ENCODE peak calls at places on chromosomes 16 and 17, in six cellular contexts. One of them, this sample, is unnamed.

GRCh38 chr17:59375858-59376257 is 44.4 kb downstream of the YPEL2 start:
- DNase-seq in SK-N-SH: no peak
- DNase-seq in HepG2: no peak
- DNase-seq in HCT116: no peak
- DNase-seq in GM12878: peak; percentile 53
- DNase-seq in K562: no peak
- DNase-seq in this sample: no peak

GRCh38 chr16:23276821-23277220 is 25.3 kb upstream of the SCNN1B start:
- DNase-seq in HepG2: no peak
- DNase-seq in SK-N-SH: no peak
- DNase-seq in HCT116: no peak
- DNase-seq in K562: no peak
- DNase-seq in GM12878: no peak
- DNase-seq in this sample: no peak

GRCh38 chr17:6508519-6509294 is 47.6 kb downstream of the PITPNM3 start:
- DNase-seq in GM12878: no peak
- DNase-seq in HepG2: no peak
- DNase-seq in K562: no peak
- DNase-seq in HCT116: no peak
- DNase-seq in SK-N-SH: no peak
- DNase-seq in this sample: no peak

GRCh38 chr17:59155439-59156177 is at the start of gene PRR11:
- DNase-seq in GM12878: no peak
- DNase-seq in HCT116: peak; percentile 100
- DNase-seq in SK-N-SH: peak; percentile 90
- DNase-seq in K562: peak; percentile 97
- DNase-seq in HepG2: peak; percentile 100
- DNase-seq in this sample: peak; percentile 86

GRCh38 chr16:17101646-17102045 is 369.1 kb downstream of the XYLT1 start:
- DNase-seq in GM12878: no peak
- DNase-seq in K562: peak; percentile 46
- DNase-seq in HepG2: no peak
- DNase-seq in HCT116: peak; percentile 54
- DNase-seq in SK-N-SH: no peak
- DNase-seq in this sample: peak; percentile 83

GRCh38 chr16:4689864-4690704 is 3.3 kb upstream of the NUDT16L1 start:
- DNase-seq in HCT116: no peak
- DNase-seq in GM12878: no peak
- DNase-seq in SK-N-SH: peak; percentile 4
- DNase-seq in K562: no peak
- DNase-seq in HepG2: no peak
- DNase-seq in this sample: no peak

GRCh38 chr17:49242813-49243212 is 12.2 kb upstream of the PHOSPHO1 start:
- DNase-seq in HepG2: no peak
- DNase-seq in GM12878: no peak
- DNase-seq in K562: no peak
- DNase-seq in HCT116: no peak
- DNase-seq in SK-N-SH: no peak
- DNase-seq in this sample: no peak

GRCh38 chr17:27153005-27153404 is 140.9 kb upstream of the WSB1 start:
- DNase-seq in K562: peak; percentile 4
- DNase-seq in HCT116: no peak
- DNase-seq in HepG2: no peak
- DNase-seq in SK-N-SH: no peak
- DNase-seq in GM12878: no peak
- DNase-seq in this sample: no peak

GRCh38 chr17:11561702-11562101 is 36.6 kb upstream of the DNAH9 start:
- DNase-seq in HCT116: no peak
- DNase-seq in GM12878: no peak
- DNase-seq in HepG2: no peak
- DNase-seq in K562: no peak
- DNase-seq in SK-N-SH: no peak
- DNase-seq in this sample: no peak

GRCh38 chr16:23059433-23059832 is 89.8 kb downstream of the USP31 start:
- DNase-seq in SK-N-SH: no peak
- DNase-seq in HepG2: no peak
- DNase-seq in K562: no peak
- DNase-seq in GM12878: no peak
- DNase-seq in HCT116: no peak
- DNase-seq in this sample: no peak

GRCh38 chr16:56278196-56278855 is 87.0 kb downstream of the GNAO1 start:
- DNase-seq in SK-N-SH: no peak
- DNase-seq in GM12878: no peak
- DNase-seq in K562: peak; percentile 72
- DNase-seq in HepG2: no peak
- DNase-seq in HCT116: no peak
- DNase-seq in this sample: no peak

GRCh38 chr16:67562526-67562917 is at the start of gene CTCF:
- DNase-seq in HCT116: peak; percentile 50
- DNase-seq in HepG2: peak; percentile 70
- DNase-seq in SK-N-SH: peak; percentile 91
- DNase-seq in K562: peak; percentile 84
- DNase-seq in GM12878: no peak
- DNase-seq in this sample: peak; percentile 89
- TF ChIP-seq JUND in HCT116: no peak
- TF ChIP-seq JUND in HepG2: no peak
- TF ChIP-seq JUND in SK-N-SH: no peak
- TF ChIP-seq JUND in K562: no peak
- TF ChIP-seq JUND in GM12878: no peak
- TF ChIP-seq JUND in this sample: no peak

GRCh38 chr17:17675416-17675815 is 5.8 kb upstream of the RAI1 start:
- DNase-seq in HepG2: no peak
- DNase-seq in K562: no peak
- DNase-seq in HCT116: no peak
- DNase-seq in SK-N-SH: no peak
- DNase-seq in GM12878: no peak
- DNase-seq in this sample: no peak
- TF ChIP-seq JUND in HepG2: no peak
- TF ChIP-seq JUND in K562: no peak
- TF ChIP-seq JUND in HCT116: no peak
- TF ChIP-seq JUND in SK-N-SH: no peak
- TF ChIP-seq JUND in GM12878: no peak
- TF ChIP-seq JUND in this sample: no peak

GRCh38 chr16:79286646-79287423 is 313.7 kb downstream of the MAF start:
- DNase-seq in SK-N-SH: no peak
- DNase-seq in GM12878: peak; percentile 49
- DNase-seq in HepG2: no peak
- DNase-seq in K562: no peak
- DNase-seq in HCT116: no peak
- DNase-seq in this sample: no peak
- TF ChIP-seq JUND in SK-N-SH: no peak
- TF ChIP-seq JUND in GM12878: peak; percentile 73
- TF ChIP-seq JUND in HepG2: no peak
- TF ChIP-seq JUND in K562: no peak
- TF ChIP-seq JUND in HCT116: no peak
- TF ChIP-seq JUND in this sample: no peak

GRCh38 chr17:14301279-14301760 is 439 bp downstream of the HS3ST3B1 start:
- DNase-seq in GM12878: no peak
- DNase-seq in K562: peak; percentile 20
- DNase-seq in HepG2: no peak
- DNase-seq in HCT116: no peak
- DNase-seq in SK-N-SH: peak; percentile 58
- DNase-seq in this sample: no peak
- TF ChIP-seq JUND in GM12878: no peak
- TF ChIP-seq JUND in K562: no peak
- TF ChIP-seq JUND in HepG2: no peak
- TF ChIP-seq JUND in HCT116: no peak
- TF ChIP-seq JUND in SK-N-SH: no peak
- TF ChIP-seq JUND in this sample: no peak

DNA sequence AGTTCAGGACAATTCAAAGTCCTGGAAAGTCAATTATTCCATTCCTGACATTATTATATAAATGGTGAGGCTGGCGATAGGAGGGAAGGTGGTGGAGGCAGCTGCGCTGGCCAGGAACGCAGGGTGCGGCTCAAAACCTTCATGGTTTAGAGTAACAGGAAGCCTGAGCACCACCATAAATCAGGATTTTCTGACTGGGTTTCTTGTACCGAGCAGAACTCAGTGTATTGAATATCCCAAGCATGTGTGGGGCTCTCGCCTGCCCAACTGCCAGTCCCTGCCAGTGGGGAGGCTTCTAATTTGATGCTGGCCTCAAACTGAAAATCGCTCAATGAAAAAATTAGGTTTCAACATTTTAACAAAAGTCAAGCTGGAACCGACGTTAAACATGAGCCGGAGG is 300.6 kb downstream of the C16orf95 start:
- DNase-seq in HCT116: no peak
- DNase-seq in K562: no peak
- DNase-seq in HepG2: no peak
- DNase-seq in GM12878: no peak
- DNase-seq in SK-N-SH: no peak
- DNase-seq in this sample: no peak
- TF ChIP-seq JUND in HCT116: no peak
- TF ChIP-seq JUND in K562: no peak
- TF ChIP-seq JUND in HepG2: no peak
- TF ChIP-seq JUND in GM12878: no peak
- TF ChIP-seq JUND in SK-N-SH: no peak
- TF ChIP-seq JUND in this sample: no peak

DNA sequence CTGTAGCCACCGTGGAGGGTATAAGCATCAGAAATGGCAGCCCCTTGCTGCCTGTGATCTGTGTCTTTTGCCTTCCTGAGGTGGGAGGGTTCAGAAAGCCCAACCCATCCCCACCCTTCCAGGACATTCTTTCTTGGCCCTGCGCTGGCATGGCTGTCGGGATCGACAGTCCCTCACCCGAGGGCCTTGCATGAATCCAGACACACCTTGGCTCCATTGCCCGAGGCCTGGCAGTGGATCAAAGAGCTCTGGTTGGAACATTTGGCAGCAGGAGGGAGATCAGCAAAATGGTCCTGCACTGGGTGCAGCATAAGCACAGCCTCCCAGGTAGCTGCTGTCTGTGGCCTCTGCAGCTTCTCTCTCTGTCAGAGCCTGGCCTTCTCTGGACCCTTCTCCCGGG is 246.6 kb upstream of the MAF start:
- DNase-seq in K562: no peak
- DNase-seq in GM12878: no peak
- DNase-seq in HepG2: no peak
- DNase-seq in HCT116: no peak
- DNase-seq in SK-N-SH: no peak
- DNase-seq in this sample: no peak
- TF ChIP-seq JUND in K562: no peak
- TF ChIP-seq JUND in GM12878: no peak
- TF ChIP-seq JUND in HepG2: no peak
- TF ChIP-seq JUND in HCT116: no peak
- TF ChIP-seq JUND in SK-N-SH: no peak
- TF ChIP-seq JUND in this sample: no peak

DNA sequence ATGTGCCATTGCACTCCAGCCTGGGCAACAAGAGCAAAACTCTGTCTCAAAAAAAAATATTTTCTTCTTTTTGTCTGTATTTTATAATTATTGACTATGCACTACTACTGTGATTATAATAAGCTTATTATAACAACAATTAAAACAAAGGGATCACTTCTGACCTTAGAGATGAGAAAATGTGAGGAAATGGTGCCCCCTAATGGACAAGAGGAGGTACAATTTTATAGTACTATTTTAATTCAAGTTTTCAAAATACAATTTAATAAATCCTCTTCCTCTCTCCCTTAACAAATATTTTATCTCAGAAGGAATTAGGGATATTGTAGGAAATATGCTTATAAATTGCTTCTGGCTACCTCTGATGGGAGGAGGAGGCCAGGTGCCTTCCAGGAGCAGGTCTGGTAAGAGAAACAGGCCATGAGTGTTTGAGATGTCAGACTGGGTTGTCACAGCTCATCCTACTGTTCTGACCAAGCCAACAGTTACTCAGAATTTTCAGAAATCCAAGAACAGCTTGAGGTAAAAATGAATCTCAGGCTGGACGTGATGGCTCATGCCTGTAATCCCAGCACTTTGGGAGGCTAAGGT is 14.0 kb downstream of the VPS53 start:
- DNase-seq in SK-N-SH: peak; percentile 58
- DNase-seq in HCT116: peak; percentile 21
- DNase-seq in HepG2: no peak
- DNase-seq in GM12878: no peak
- DNase-seq in K562: peak; percentile 42
- DNase-seq in this sample: peak; percentile 38
- TF ChIP-seq JUND in SK-N-SH: no peak
- TF ChIP-seq JUND in HCT116: no peak
- TF ChIP-seq JUND in HepG2: no peak
- TF ChIP-seq JUND in GM12878: no peak
- TF ChIP-seq JUND in K562: no peak
- TF ChIP-seq JUND in this sample: no peak

DNA sequence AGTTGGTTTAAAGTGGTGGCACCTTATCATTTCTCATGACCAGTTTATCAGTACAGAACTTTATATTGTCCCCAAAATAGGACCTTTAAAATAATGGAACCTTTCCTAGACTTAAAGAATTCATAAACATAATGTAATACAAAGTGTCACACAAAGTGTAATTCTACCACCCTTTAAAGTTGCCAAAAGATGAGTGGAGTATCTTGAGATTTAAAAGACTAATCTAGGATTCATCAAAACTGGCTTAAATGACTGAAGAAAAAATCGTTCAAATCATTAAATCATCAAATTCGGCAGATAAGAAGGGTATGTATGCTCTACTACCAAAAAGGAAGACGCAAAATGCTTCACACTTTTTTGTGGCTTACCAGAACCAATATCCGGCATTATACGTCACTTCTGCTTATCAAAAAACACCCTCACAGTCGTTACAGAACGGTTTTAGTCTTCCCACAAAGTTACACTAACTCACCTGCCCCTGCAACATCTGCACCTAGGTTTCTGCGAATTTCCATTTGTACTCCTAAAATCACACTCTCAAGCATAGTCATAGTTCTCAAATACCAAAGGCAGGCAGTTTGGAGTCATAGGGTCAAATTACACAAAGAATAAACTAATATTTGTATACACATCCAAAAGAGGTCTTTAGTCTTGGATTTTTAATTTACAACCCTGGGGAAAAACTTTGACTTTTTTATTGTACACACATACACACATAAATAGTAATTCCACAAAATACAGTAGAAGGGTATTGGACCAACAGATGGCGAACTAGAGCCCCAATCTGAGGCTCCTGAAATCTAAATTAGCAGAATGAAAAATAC is 1.4 kb upstream of the KANSL1 start:
- DNase-seq in SK-N-SH: peak; percentile 58
- DNase-seq in K562: peak; percentile 54
- DNase-seq in GM12878: peak; percentile 89
- DNase-seq in HCT116: peak; percentile 39
- DNase-seq in HepG2: no peak
- DNase-seq in this sample: peak; percentile 56
- TF ChIP-seq JUND in SK-N-SH: no peak
- TF ChIP-seq JUND in K562: no peak
- TF ChIP-seq JUND in GM12878: no peak
- TF ChIP-seq JUND in HCT116: no peak
- TF ChIP-seq JUND in HepG2: no peak
- TF ChIP-seq JUND in this sample: no peak